ENCODE peak calls at places on chromosomes 4 and X, in seven cellular contexts. One of them, this sample, is unnamed.

GRCh38 chr4:147683172-147683571 is 791 bp downstream of the PRMT9 start:
- DNase-seq in A172: peak; percentile 2
- DNase-seq in AG08396: peak; percentile 53
- DNase-seq in astrocyte of the spinal cord: peak; percentile 29
- DNase-seq in activated T-helper 9 cell treated with anti-CD3 and anti-CD28 coated beads, Interleukin-2, amount 50 U/mL, for 16 hours: no peak
- DNase-seq in effector memory CD8-positive, alpha-beta T cell: peak; percentile 2
- DNase-seq in mesendoderm: peak; percentile 1
- DNase-seq in this sample: no peak

GRCh38 chr4:156803056-156803455 is 168.5 kb downstream of the PDGFC start:
- DNase-seq in A172: no peak
- DNase-seq in AG08396: no peak
- DNase-seq in astrocyte of the spinal cord: no peak
- DNase-seq in activated T-helper 9 cell treated with anti-CD3 and anti-CD28 coated beads, Interleukin-2, amount 50 U/mL, for 16 hours: no peak
- DNase-seq in effector memory CD8-positive, alpha-beta T cell: no peak
- DNase-seq in mesendoderm: no peak
- DNase-seq in this sample: no peak

GRCh38 chr4:158159054-158159717 is 13.6 kb downstream of the GASK1B start:
- DNase-seq in A172: peak; percentile 79
- DNase-seq in AG08396: no peak
- DNase-seq in astrocyte of the spinal cord: peak; percentile 75
- DNase-seq in activated T-helper 9 cell treated with anti-CD3 and anti-CD28 coated beads, Interleukin-2, amount 50 U/mL, for 16 hours: no peak
- DNase-seq in effector memory CD8-positive, alpha-beta T cell: no peak
- DNase-seq in mesendoderm: no peak
- DNase-seq in this sample: no peak

GRCh38 chr4:183610613-183611012 is 48.4 kb downstream of the RWDD4 start:
- DNase-seq in A172: no peak
- DNase-seq in AG08396: peak; percentile 22
- DNase-seq in astrocyte of the spinal cord: no peak
- DNase-seq in activated T-helper 9 cell treated with anti-CD3 and anti-CD28 coated beads, Interleukin-2, amount 50 U/mL, for 16 hours: no peak
- DNase-seq in effector memory CD8-positive, alpha-beta T cell: no peak
- DNase-seq in mesendoderm: no peak
- DNase-seq in this sample: no peak

GRCh38 chrX:68588653-68589371 is 58.7 kb upstream of the STARD8 start:
- DNase-seq in A172: no peak
- DNase-seq in AG08396: no peak
- DNase-seq in astrocyte of the spinal cord: no peak
- DNase-seq in activated T-helper 9 cell treated with anti-CD3 and anti-CD28 coated beads, Interleukin-2, amount 50 U/mL, for 16 hours: no peak
- DNase-seq in effector memory CD8-positive, alpha-beta T cell: no peak
- DNase-seq in mesendoderm: no peak
- DNase-seq in this sample: no peak

GRCh38 chr4:94244087-94244828 is 36.6 kb downstream of the SMARCAD1 start:
- DNase-seq in A172: no peak
- DNase-seq in AG08396: no peak
- DNase-seq in astrocyte of the spinal cord: no peak
- DNase-seq in activated T-helper 9 cell treated with anti-CD3 and anti-CD28 coated beads, Interleukin-2, amount 50 U/mL, for 16 hours: no peak
- DNase-seq in effector memory CD8-positive, alpha-beta T cell: no peak
- DNase-seq in mesendoderm: no peak
- DNase-seq in this sample: no peak

GRCh38 chrX:20135956-20136355 is 5.7 kb downstream of the EIF1AX start:
- DNase-seq in A172: no peak
- DNase-seq in AG08396: no peak
- DNase-seq in astrocyte of the spinal cord: no peak
- DNase-seq in activated T-helper 9 cell treated with anti-CD3 and anti-CD28 coated beads, Interleukin-2, amount 50 U/mL, for 16 hours: no peak
- DNase-seq in effector memory CD8-positive, alpha-beta T cell: no peak
- DNase-seq in mesendoderm: no peak
- DNase-seq in this sample: no peak

GRCh38 chr4:60945641-60946040 is 254.5 kb upstream of the ADGRL3 start:
- DNase-seq in A172: peak; percentile 59
- DNase-seq in AG08396: no peak
- DNase-seq in astrocyte of the spinal cord: no peak
- DNase-seq in activated T-helper 9 cell treated with anti-CD3 and anti-CD28 coated beads, Interleukin-2, amount 50 U/mL, for 16 hours: no peak
- DNase-seq in effector memory CD8-positive, alpha-beta T cell: no peak
- DNase-seq in mesendoderm: peak; percentile 43
- DNase-seq in this sample: no peak

GRCh38 chr4:149997881-149998421 is 80.3 kb upstream of the DCLK2 start:
- DNase-seq in A172: peak; percentile 60
- DNase-seq in AG08396: peak; percentile 7
- DNase-seq in astrocyte of the spinal cord: peak; percentile 44
- DNase-seq in activated T-helper 9 cell treated with anti-CD3 and anti-CD28 coated beads, Interleukin-2, amount 50 U/mL, for 16 hours: no peak
- DNase-seq in effector memory CD8-positive, alpha-beta T cell: no peak
- DNase-seq in mesendoderm: peak; percentile 37
- DNase-seq in this sample: no peak

GRCh38 chr4:7799306-7799705 is 140.4 kb downstream of the AFAP1 start:
- DNase-seq in A172: no peak
- DNase-seq in AG08396: no peak
- DNase-seq in astrocyte of the spinal cord: no peak
- DNase-seq in activated T-helper 9 cell treated with anti-CD3 and anti-CD28 coated beads, Interleukin-2, amount 50 U/mL, for 16 hours: no peak
- DNase-seq in effector memory CD8-positive, alpha-beta T cell: no peak
- DNase-seq in mesendoderm: no peak
- DNase-seq in this sample: no peak

GRCh38 chr4:74874785-74875367 is 58.0 kb upstream of the PARM1 start:
- DNase-seq in A172: peak; percentile 35
- DNase-seq in AG08396: peak; percentile 58
- DNase-seq in astrocyte of the spinal cord: peak; percentile 75
- DNase-seq in activated T-helper 9 cell treated with anti-CD3 and anti-CD28 coated beads, Interleukin-2, amount 50 U/mL, for 16 hours: no peak
- DNase-seq in effector memory CD8-positive, alpha-beta T cell: peak; percentile 1
- DNase-seq in mesendoderm: peak; percentile 85
- DNase-seq in this sample: no peak

GRCh38 chrX:139639253-139639652 is 68.7 kb downstream of the MCF2 start:
- DNase-seq in A172: no peak
- DNase-seq in AG08396: no peak
- DNase-seq in astrocyte of the spinal cord: no peak
- DNase-seq in activated T-helper 9 cell treated with anti-CD3 and anti-CD28 coated beads, Interleukin-2, amount 50 U/mL, for 16 hours: no peak
- DNase-seq in effector memory CD8-positive, alpha-beta T cell: no peak
- DNase-seq in mesendoderm: no peak
- DNase-seq in this sample: no peak

GRCh38 chrX:136711147-136711546 is 63.2 kb downstream of the CD40LG start:
- DNase-seq in A172: peak; percentile 13
- DNase-seq in AG08396: no peak
- DNase-seq in astrocyte of the spinal cord: peak; percentile 53
- DNase-seq in activated T-helper 9 cell treated with anti-CD3 and anti-CD28 coated beads, Interleukin-2, amount 50 U/mL, for 16 hours: no peak
- DNase-seq in effector memory CD8-positive, alpha-beta T cell: no peak
- DNase-seq in mesendoderm: peak; percentile 48
- DNase-seq in this sample: no peak

This sample was measured in SIG-M5.